ENCODE peak calls at places on chromosomes 7 and 10, in five cellular contexts. L is 8988T; J is activated naive CD8-positive, alpha-beta T cell treated with anti-CD3 and anti-CD28 coated beads, Interleukin-2, amount 50 U/mL, for 16 hours; K is gastrocnemius medialis; Z is epithelial cell of esophagus. X is an unnamed sample.

GRCh38 chr10:52740913-52741675 is 31.5 kb downstream of the MBL2 start:
- DNase-seq in L (peak), J (no peak), K (no peak), Z (peak), X (no peak)

GRCh38 chr7:41880107-41880506 is 177.2 kb upstream of the INHBA start:
- DNase-seq in L (no peak), J (no peak), K (no peak), Z (no peak), X (no peak)

GRCh38 chr10:69801434-69802315 is at the start of gene COL13A1:
- DNase-seq in L (peak), J (no peak), K (peak), Z (peak), X (peak)

GRCh38 chr7:149005427-149006344 is 22.6 kb downstream of the PDIA4 start:
- DNase-seq in L (peak), J (peak), K (peak), Z (peak), X (peak)

GRCh38 chr10:76086571-76087260 is 655.3 kb downstream of the LRMDA start:
- DNase-seq in L (peak), J (no peak), K (peak), Z (peak), X (no peak)

GRCh38 chr7:139950881-139951525 is 111.7 kb downstream of the PARP12 start:
- DNase-seq in L (no peak), J (no peak), K (no peak), Z (peak), X (no peak)

GRCh38 chr10:102612964-102613275 is 31.4 kb upstream of the TRIM8 start:
- DNase-seq in L (no peak), J (no peak), K (no peak), Z (no peak), X (no peak)

GRCh38 chr7:99579956-99580777 is 17.9 kb upstream of the TMEM225B start:
- DNase-seq in L (no peak), J (peak), K (no peak), Z (peak), X (no peak)

GRCh38 chr10:73773152-73773879 is 8.5 kb upstream of the CHCHD1 start:
- DNase-seq in L (no peak), J (no peak), K (no peak), Z (no peak), X (no peak)

GRCh38 chr7:100942038-100942774 is 7.1 kb upstream of the MUC3A start:
- DNase-seq in L (no peak), J (no peak), K (no peak), Z (peak), X (no peak)

GRCh38 chr7:159086301-159086925 is 58.3 kb downstream of the VIPR2 start:
- DNase-seq in L (no peak), J (no peak), K (no peak), Z (no peak), X (no peak)

GRCh38 chr10:132293416-132294195 is 14.1 kb downstream of the STK32C start:
- DNase-seq in L (no peak), J (no peak), K (no peak), Z (no peak), X (no peak)

GRCh38 chr7:116249969-116250553 is 39.7 kb downstream of the TES start:
- DNase-seq in L (no peak), J (no peak), K (no peak), Z (peak), X (no peak)

GRCh38 chr7:136251826-136252225 is 274.7 kb upstream of the MTPN start:
- DNase-seq in L (no peak), J (no peak), K (no peak), Z (no peak), X (no peak)

GRCh38 chr7:69318794-69319193 is 279.5 kb upstream of the AUTS2 start:
- DNase-seq in L (no peak), J (no peak), K (no peak), Z (no peak), X (no peak)

GRCh38 chr10:123835575-123835974 is 56.0 kb downstream of the CPXM2 start:
- DNase-seq in L (no peak), J (no peak), K (no peak), Z (no peak), X (no peak)

GRCh38 chr7:155206286-155207020 is 91.2 kb upstream of the INSIG1 start:
- DNase-seq in L (no peak), J (peak), K (peak), Z (no peak), X (no peak)

GRCh38 chr10:5563991-5564536 is 39.3 kb downstream of the CALML3 start:
- DNase-seq in L (no peak), J (no peak), K (no peak), Z (peak), X (peak)

GRCh38 chr7:29282819-29283414 is 88.3 kb downstream of the CHN2 start:
- DNase-seq in L (no peak), J (no peak), K (no peak), Z (no peak), X (no peak)

GRCh38 chr10:24249829-24250415 is 41.0 kb downstream of the KIAA1217 start:
- DNase-seq in L (no peak), J (no peak), K (peak), Z (peak), X (no peak)

GRCh38 chr7:53446170-53446569 is 410.7 kb downstream of the POM121L12 start:
- DNase-seq in L (no peak), J (no peak), K (no peak), Z (no peak), X (no peak)

GRCh38 chr10:488933-489215 is 200.6 kb downstream of the DIP2C start:
- DNase-seq in L (no peak), J (no peak), K (no peak), Z (no peak), X (no peak)

GRCh38 chr7:114530074-114530611 is 115.5 kb downstream of the FOXP2 start:
- DNase-seq in L (no peak), J (no peak), K (no peak), Z (peak), X (peak)

GRCh38 chr10:81873932-81874816 is 820 bp upstream of the NRG3 start:
- DNase-seq in L (peak), J (no peak), K (no peak), Z (peak), X (no peak)

GRCh38 chr10:5046410-5046809 is 42.8 kb upstream of the AKR1C2 start:
- DNase-seq in L (no peak), J (no peak), K (no peak), Z (peak), X (no peak)

GRCh38 chr10:116905845-116906210 is 56.5 kb downstream of the ENO4 start:
- DNase-seq in L (no peak), J (no peak), K (no peak), Z (no peak), X (no peak)

GRCh38 chr7:44959956-44960640 is 18.7 kb downstream of the MYO1G start:
- DNase-seq in L (no peak), J (no peak), K (no peak), Z (no peak), X (no peak)

GRCh38 chr7:55410641-55411239 is 45.6 kb downstream of the LANCL2 start:
- DNase-seq in L (no peak), J (no peak), K (no peak), Z (no peak), X (no peak)

GRCh38 chr10:43265799-43266721 is 805 bp downstream of the RASGEF1A start:
- DNase-seq in L (peak), J (no peak), K (no peak), Z (peak), X (no peak)

GRCh38 chr10:102743078-102743587 is 615 bp upstream of the WBP1L start:
- DNase-seq in L (no peak), J (no peak), K (no peak), Z (no peak), X (no peak)

GRCh38 chr7:157310676-157311185 is 26.1 kb upstream of the DNAJB6 start:
- DNase-seq in L (no peak), J (no peak), K (no peak), Z (peak), X (no peak)

GRCh38 chr7:635227-635626 is 91.3 kb upstream of the DNAAF5 start:
- DNase-seq in L (no peak), J (no peak), K (no peak), Z (no peak), X (no peak)

GRCh38 chr7:25759281-25759680 is 392.7 kb upstream of the NFE2L3 start:
- DNase-seq in L (no peak), J (no peak), K (no peak), Z (no peak), X (no peak)

GRCh38 chr10:84397735-84398144 is 69.4 kb downstream of the CCSER2 start:
- DNase-seq in L (no peak), J (no peak), K (no peak), Z (peak), X (no peak)

GRCh38 chr10:79243211-79244067 is 103.8 kb upstream of the PPIF start:
- DNase-seq in L (no peak), J (no peak), K (no peak), Z (peak), X (peak)

GRCh38 chr10:70617798-70618568 is 15.4 kb upstream of the PRF1 start:
- DNase-seq in L (no peak), J (no peak), K (no peak), Z (peak), X (no peak)

GRCh38 chr7:37320840-37321468 is 127.7 kb downstream of the ELMO1 start:
- DNase-seq in L (no peak), J (no peak), K (no peak), Z (peak), X (no peak)

GRCh38 chr10:69685802-69686585 is 55.9 kb downstream of the FAM241B start:
- DNase-seq in L (no peak), J (no peak), K (peak), Z (peak), X (no peak)

GRCh38 chr7:43764807-43765491 is 6.5 kb downstream of the BLVRA start:
- DNase-seq in L (no peak), J (no peak), K (no peak), Z (peak), X (no peak)

X was measured in amniotic stem cell.